ENCODE peak calls at places on chromosomes 16 and 17, in five cellular contexts. Y is Right ventricle myocardium superior; A is NCI-H2081; B is stimulated activated CD8-positive, alpha-beta memory T cell treated with anti-CD3 and anti-CD28 coated beads, Interleukin-4, amount 100 ng/mL, for 24 hours; Z is AG04450. X is an unnamed sample.
A peak's percentile ranks its signal among the peaks of the same experiment; 100 is the strongest.

GRCh38 chr17:8696456-8696855 is 48.2 kb downstream of the CCDC42 start:
- DNase-seq in B (no peak), Y (no peak), A (no peak), Z (no peak), X (no peak)

GRCh38 chr17:41784207-41784744 is 2.2 kb downstream of the JUP start:
- DNase-seq in A (no peak), B (no peak), Z (no peak), Y (peak; percentile 72), X (no peak)

GRCh38 chr16:86029131-86029741 is 130.3 kb downstream of the IRF8 start:
- DNase-seq in Y (peak; percentile 60), B (no peak), A (no peak), Z (peak; percentile 36), X (no peak)

GRCh38 chr17:45776896-45777295 is 7.2 kb upstream of the CRHR1 start:
- DNase-seq in Z (no peak), A (no peak), B (no peak), Y (no peak), X (no peak)

GRCh38 chr17:37737971-37738370 is 6.9 kb downstream of the HNF1B start:
- DNase-seq in B (no peak), Y (no peak), Z (no peak), A (no peak), X (no peak)

GRCh38 chr16:47055136-47055885 is 81.8 kb upstream of the DNAJA2 start:
- DNase-seq in A (no peak), Z (no peak), B (no peak), Y (no peak), X (no peak)

GRCh38 chr17:74076446-74076845 is 127.0 kb upstream of the RPL38 start:
- DNase-seq in B (no peak), A (no peak), Y (no peak), Z (no peak), X (no peak)

GRCh38 chr16:1645914-1646525 is 32.1 kb upstream of the JPT2 start:
- DNase-seq in Y (no peak), A (peak; percentile 62), Z (no peak), B (peak; percentile 22), X (no peak)

GRCh38 chr17:41567317-41567716 is 4.5 kb downstream of the KRT9 start:
- DNase-seq in Z (no peak), A (no peak), B (no peak), Y (no peak), X (no peak)

GRCh38 chr16:80620656-80621605 is 80.1 kb downstream of the DYNLRB2 start:
- DNase-seq in Z (no peak), B (no peak), Y (no peak), A (no peak), X (no peak)

GRCh38 chr17:14201595-14201994 is 35.1 kb downstream of the CDRT15 start:
- DNase-seq in A (no peak), Y (no peak), Z (no peak), B (no peak), X (peak; percentile 42)

X was measured in T-helper 17 cell.